ENCODE peak calls at places on chromosomes 6 and 20, in nine cellular contexts. R is adrenal gland, B is heart left ventricle, A is A549, Z is endothelial cell of umbilical vein, M is H1, Y is stomach, D is HCT116, L is transverse colon. H is an unnamed sample. For H3K9me3, the result is how much of the 10 kb centered on the place peaks cover.

GRCh38 chr6:2739335-2739734 is 11.4 kb downstream of the MYLK4 start:
- DNase-seq in D (no peak), Y (no peak), M (no peak), B (no peak), Z (peak), R (no peak), A (peak), L (no peak), H (no peak)

GRCh38 chr6:16717275-16717942 is 43.9 kb downstream of the ATXN1 start:
- DNase-seq in R (no peak), B (no peak), A (no peak), Z (peak), M (no peak), Y (no peak), L (no peak), D (no peak), H (no peak)

GRCh38 chr6:141965016-141965545 is 167.6 kb upstream of the GJE1 start:
- DNase-seq in D (no peak), Z (no peak), M (no peak), L (no peak), B (no peak), R (no peak), A (no peak), Y (no peak), H (no peak)

GRCh38 chr6:147509900-147510299 is 1.4 kb downstream of the SAMD5 start:
- DNase-seq in R (no peak), D (no peak), L (peak), Y (no peak), B (no peak), M (no peak), Z (peak), A (no peak), H (no peak)

GRCh38 chr6:136968831-136969230 is 46.7 kb downstream of the SLC35D3 start:
- DNase-seq in R (peak), Y (no peak), A (no peak), B (peak), L (no peak), M (no peak), D (no peak), Z (no peak), H (no peak)

GRCh38 chr6:89954721-89955148 is 60.5 kb downstream of the GJA10 start:
- DNase-seq in A (no peak), M (no peak), R (no peak), Y (no peak), D (no peak), B (no peak), L (no peak), Z (no peak), H (no peak)

GRCh38 chr6:108564178-108564577 is 3.5 kb downstream of the FOXO3 start:
- DNase-seq in B (no peak), A (no peak), Z (peak), R (no peak), L (no peak), D (peak), Y (no peak), M (no peak), H (no peak)

GRCh38 chr20:51758978-51759544 is 9.1 kb downstream of the ATP9A start:
- DNase-seq in R (no peak), B (no peak), Y (no peak), L (no peak), Z (no peak), D (no peak), M (no peak), A (no peak), H (no peak)

GRCh38 chr20:21550587-21550986 is 36.7 kb upstream of the NKX2-2 start:
- DNase-seq in L (no peak), R (no peak), D (no peak), M (no peak), Z (no peak), Y (no peak), B (no peak), A (no peak), H (no peak)

GRCh38 chr6:132498638-132499037 is 14.3 kb downstream of the STX7 start:
- DNase-seq in Z (no peak), L (no peak), D (no peak), A (no peak), M (no peak), R (no peak), B (no peak), Y (no peak), H (no peak)

GRCh38 chr20:48912065-48912464 is 9.4 kb upstream of the ARFGEF2 start:
- DNase-seq in Y (no peak), Z (no peak), D (no peak), R (no peak), L (peak), B (no peak), M (no peak), A (no peak), H (no peak)

DNA sequence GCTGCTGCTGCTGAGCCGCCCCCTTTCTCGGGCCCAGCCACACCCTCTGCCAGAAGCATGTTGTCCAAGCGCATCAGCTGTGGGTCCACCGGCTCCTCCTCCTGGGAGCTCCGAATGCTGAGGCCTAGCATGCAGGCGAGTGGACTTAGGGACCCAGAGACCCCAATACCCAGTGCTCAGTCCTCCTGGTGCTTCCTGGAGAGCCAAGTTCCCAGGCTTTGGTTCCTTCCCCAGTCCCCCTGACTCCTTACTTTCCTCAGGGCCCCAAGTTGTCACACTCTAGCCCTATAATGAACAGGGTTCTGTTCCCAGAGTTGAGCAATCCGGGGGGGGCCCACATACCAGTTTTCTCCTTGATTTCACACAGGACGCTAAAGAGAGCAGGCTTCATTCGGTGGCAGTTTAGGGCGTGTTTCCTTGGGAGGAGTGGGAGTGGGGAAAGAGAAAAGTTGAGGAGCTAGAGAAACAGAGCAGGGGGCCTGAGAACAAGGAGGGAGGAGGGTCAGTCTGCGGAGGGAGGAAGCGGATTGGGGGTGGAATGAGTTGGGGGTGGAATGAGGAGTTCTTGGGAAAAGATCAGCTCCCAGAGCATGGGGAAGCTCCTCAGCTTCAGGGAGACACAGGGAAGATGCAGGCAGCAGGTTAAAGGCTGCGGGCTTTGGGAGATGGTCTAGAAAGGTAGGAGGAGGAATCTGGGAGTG is 1.5 kb downstream of the PBX2 start:
- DNase-seq in R (no peak), M (no peak), A (no peak), D (no peak), B (peak), Y (no peak), L (no peak), Z (peak), H (no peak)
- TF ChIP-seq POLR2A in R (no peak), M (no peak), A (no peak), D (no peak), B (no peak), Y (no peak), L (no peak), Z (no peak), H (no peak)

GRCh38 chr6:10382322-10382721 is 32.6 kb downstream of the TFAP2A start:
- DNase-seq in B (no peak), Y (no peak), M (no peak), L (no peak), D (no peak), Z (no peak), A (no peak), R (no peak), H (no peak)

GRCh38 chr6:10382728-10383127 is 32.1 kb downstream of the TFAP2A start:
- DNase-seq in D (no peak), A (no peak), M (no peak), L (no peak), B (no peak), R (no peak), Y (no peak), Z (no peak), H (no peak)

GRCh38 chr6:10384064-10384317 is 30.9 kb downstream of the TFAP2A start:
- DNase-seq in Y (no peak), L (no peak), R (no peak), M (no peak), A (no peak), B (no peak), Z (no peak), D (no peak), H (no peak)

GRCh38 chr6:10384333-10384718 is 30.5 kb downstream of the TFAP2A start:
- DNase-seq in Z (no peak), L (no peak), M (no peak), Y (no peak), D (no peak), A (no peak), B (no peak), R (no peak), H (no peak)

DNA sequence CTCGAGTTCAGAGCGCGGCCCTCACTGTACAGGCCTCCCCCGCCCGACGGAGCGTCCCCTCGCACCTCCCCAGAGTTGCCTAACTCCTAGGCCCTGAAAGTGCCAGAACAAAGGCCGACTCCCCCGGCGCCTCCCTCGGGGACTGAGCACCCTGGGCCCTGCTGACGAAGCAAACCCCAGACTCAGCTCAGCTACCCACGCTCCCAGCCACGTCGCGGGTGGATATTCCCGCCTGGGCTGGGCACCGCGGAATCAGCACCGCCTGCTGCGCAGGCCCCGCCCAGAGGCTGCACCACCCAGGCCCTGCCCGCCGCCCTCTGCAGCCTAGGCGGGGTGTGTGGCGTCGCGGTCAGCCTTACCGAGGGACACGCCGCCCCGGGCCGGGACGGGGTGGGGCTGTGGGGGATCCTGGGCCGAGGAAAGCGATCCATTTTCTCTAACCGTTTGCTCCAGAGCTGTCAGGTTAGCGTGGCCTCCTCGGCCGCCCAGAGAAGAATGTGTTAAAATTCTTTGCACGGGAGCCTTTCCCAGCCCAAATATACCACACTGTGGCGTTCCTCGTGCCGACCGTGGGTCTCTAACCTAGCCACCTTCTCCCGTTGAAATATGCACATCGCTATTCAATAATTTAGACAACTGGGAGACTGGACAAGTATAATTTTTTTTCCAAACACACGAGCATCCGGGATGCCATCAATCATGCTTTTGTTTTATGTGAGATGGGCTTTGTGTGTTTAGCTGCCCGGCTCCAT is 31.4 kb downstream of the TFAP2A start:
- DNase-seq in D (peak), M (no peak), B (no peak), L (no peak), Z (no peak), Y (no peak), R (no peak), A (peak), H (no peak)
- TF ChIP-seq CTCF in D (no peak), M (no peak), B (no peak), L (no peak), Z (no peak), Y (no peak), R (no peak), A (no peak), H (no peak)

DNA sequence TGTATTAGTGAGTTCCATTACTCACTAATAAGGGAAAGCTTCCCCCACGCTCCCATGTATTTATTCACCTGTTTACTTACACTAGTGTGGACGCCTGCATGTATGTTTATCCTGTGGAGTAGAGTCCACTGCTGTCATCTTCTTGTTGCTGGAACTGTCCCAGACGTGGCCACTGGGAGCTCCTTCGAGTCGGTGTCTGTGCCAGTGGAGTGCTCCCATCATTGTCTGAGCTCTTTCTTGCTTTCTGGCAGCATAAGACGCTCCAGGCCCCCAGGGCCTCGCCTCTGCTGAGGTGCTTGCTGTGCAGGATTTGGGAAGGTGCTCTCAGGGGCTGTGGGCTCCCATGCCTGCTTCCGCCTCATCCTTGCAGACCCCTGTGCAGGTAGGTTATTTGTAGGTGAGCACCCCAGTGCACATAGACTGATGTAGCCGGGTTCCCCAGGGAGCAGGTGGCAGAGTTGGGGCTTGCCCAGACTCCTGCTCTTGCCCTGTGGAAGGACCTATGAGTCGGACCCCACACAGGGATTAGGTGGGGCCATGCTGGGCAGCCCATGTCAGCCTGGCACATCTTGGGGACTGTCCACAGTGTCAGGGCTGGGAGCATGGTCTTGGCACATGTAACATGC is 16.6 kb downstream of the PHACTR3 start:
- DNase-seq in Z (no peak), L (no peak), B (no peak), A (no peak), Y (no peak), M (no peak), D (no peak), R (no peak), H (no peak)
- H3K9me3 ChIP-seq in Z (under half), L (under half), B (under half), A (under half), Y (under half), M (half or more), D (under half), R (under half), H (under half)

GRCh38 chr6:149752600-149752999 is 3.1 kb downstream of the PCMT1 start:
- DNase-seq in M (no peak), Y (no peak), B (no peak), Z (no peak), L (no peak), R (no peak), D (no peak), A (no peak), H (no peak)

GRCh38 chr6:149750136-149750609 is 632 bp downstream of the PCMT1 start:
- DNase-seq in Y (peak), L (peak), A (peak), Z (peak), R (peak), D (peak), B (peak), M (peak), H (no peak)

GRCh38 chr6:149746147-149746946 is at the start of gene NUP43:
- DNase-seq in A (peak), Z (peak), L (peak), B (peak), Y (peak), M (peak), D (peak), R (peak), H (peak)

GRCh38 chr6:149751239-149751638 is 1.7 kb downstream of the PCMT1 start:
- DNase-seq in R (no peak), Z (no peak), L (no peak), M (no peak), B (no peak), Y (no peak), D (no peak), A (no peak), H (no peak)

GRCh38 chr6:149749594-149750135 is at the start of gene PCMT1:
- DNase-seq in D (peak), A (peak), L (peak), R (peak), Z (peak), M (peak), B (peak), Y (peak), H (peak)
- TF ChIP-seq POLR2A in D (peak), A (peak), L (peak), R (peak), Z (peak), M (no peak), B (peak), Y (peak), H (peak)

DNA sequence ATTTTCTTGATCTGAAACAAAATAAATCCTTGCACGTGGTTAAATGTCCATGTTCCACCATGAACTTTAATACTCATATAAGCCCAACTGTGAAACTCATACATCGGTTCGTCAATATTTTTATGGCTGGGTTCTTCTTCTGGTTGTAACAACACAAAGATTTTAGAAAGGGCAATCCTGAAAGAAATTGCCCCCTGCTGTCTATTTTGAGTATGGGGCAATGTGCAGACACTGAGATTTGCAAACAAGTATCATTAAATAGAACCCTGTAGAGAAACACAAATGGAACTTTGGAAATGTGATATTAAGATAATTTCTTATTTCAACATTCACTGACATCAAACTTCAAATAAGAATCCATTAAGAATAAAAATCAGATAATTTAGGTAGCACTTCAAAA is 80.2 kb upstream of the PHACTR1 start:
- DNase-seq in B (no peak), Z (no peak), M (no peak), D (no peak), R (no peak), Y (no peak), L (no peak), A (peak), H (no peak)
- TF ChIP-seq CTCF in B (no peak), Z (no peak), M (no peak), D (peak), R (no peak), Y (no peak), L (no peak), A (no peak), H (no peak)

H was measured in ovary.